ENCODE peak calls at places on chromosomes 4 and X, in seven cellular contexts. G is stomach, W is spleen, V is transverse colon, A is MM.1S, P is kidney epithelial cell, L is cardiac muscle cell. S is an unnamed sample.

GRCh38 chrX:49041683-49042529 is 1.3 kb downstream of the TFE3 start:
- DNase-seq in G (no peak), W (no peak), L (no peak), A (no peak), V (no peak), P (no peak), S (no peak)

GRCh38 chr4:130632731-130633604 is 1537.0 kb downstream of the C4orf33 start:
- DNase-seq in G (no peak), L (no peak), A (no peak), P (peak; percentile 37), V (no peak), W (no peak), S (no peak)

GRCh38 chr4:153127773-153128494 is 76.3 kb upstream of the TRIM2 start:
- DNase-seq in V (peak; percentile 88), A (peak; percentile 85), P (no peak), G (peak; percentile 92), L (peak; percentile 91), W (peak; percentile 93), S (no peak)

GRCh38 chrX:145865082-145865481 is 47.5 kb downstream of the SLITRK2 start:
- DNase-seq in P (peak; percentile 4), G (no peak), V (no peak), W (no peak), L (no peak), A (no peak), S (no peak)

GRCh38 chr4:154399259-154399974 is 92.2 kb downstream of the DCHS2 start:
- DNase-seq in G (no peak), W (no peak), P (peak; percentile 10), A (no peak), L (peak; percentile 40), V (no peak), S (no peak)

GRCh38 chr4:868421-868820 is 42.5 kb upstream of the CPLX1 start:
- DNase-seq in V (no peak), G (no peak), A (no peak), L (no peak), W (no peak), P (no peak), S (no peak)

GRCh38 chr4:138639018-138639876 is 376.3 kb upstream of the NOCT start:
- DNase-seq in A (no peak), P (no peak), L (no peak), V (no peak), G (no peak), W (no peak), S (no peak)

GRCh38 chrX:110145854-110146253 is 142.9 kb downstream of the TMEM164 start:
- DNase-seq in W (no peak), A (peak; percentile 30), L (peak; percentile 41), P (no peak), V (no peak), G (no peak), S (no peak)

DNA sequence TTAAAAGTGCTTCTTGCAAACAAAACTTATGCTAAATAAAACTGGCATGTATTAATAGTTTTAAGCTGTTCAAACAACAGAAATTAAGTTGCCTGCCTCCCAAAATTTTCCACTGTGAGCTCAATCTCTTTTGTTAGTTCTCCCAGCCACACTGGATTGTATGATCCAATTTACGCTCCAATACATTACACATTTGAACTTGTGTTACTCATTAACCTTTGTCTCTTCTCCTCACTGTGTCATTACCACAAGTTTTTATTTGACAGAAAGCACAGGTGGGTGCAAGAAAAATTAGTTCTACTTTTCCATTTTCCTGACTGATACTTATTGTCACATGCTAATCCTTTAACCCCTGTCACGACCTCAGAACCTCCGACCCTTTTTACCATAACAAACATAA is 55.5 kb downstream of the SHISA3 start:
- DNase-seq in W (no peak), L (no peak), G (no peak), V (no peak), A (no peak), P (peak; percentile 18), S (no peak)
- H3K4me3 ChIP-seq in W (no peak overlapping the region), L (no peak overlapping the region), G (no peak overlapping the region), V (no peak overlapping the region), A (no peak overlapping the region), P (no peak overlapping the region), S (no peak overlapping the region)

GRCh38 chr4:183008492-183008891 is 90.6 kb upstream of the WWC2 start:
- DNase-seq in G (no peak), A (no peak), W (no peak), V (no peak), L (no peak), P (no peak), S (no peak)
- TF ChIP-seq CTCF in G (no peak), A (no peak), W (no peak), V (no peak), L (no peak), P (peak; percentile 11), S (no peak)

GRCh38 chr4:149911371-149911770 is 95.7 kb upstream of the IQCM start:
- DNase-seq in V (no peak), A (no peak), L (no peak), P (no peak), G (no peak), W (no peak), S (no peak)
- H3K4me3 ChIP-seq in V (no peak overlapping the region), A (no peak overlapping the region), L (no peak overlapping the region), P (no peak overlapping the region), G (no peak overlapping the region), W (no peak overlapping the region), S (no peak overlapping the region)

DNA sequence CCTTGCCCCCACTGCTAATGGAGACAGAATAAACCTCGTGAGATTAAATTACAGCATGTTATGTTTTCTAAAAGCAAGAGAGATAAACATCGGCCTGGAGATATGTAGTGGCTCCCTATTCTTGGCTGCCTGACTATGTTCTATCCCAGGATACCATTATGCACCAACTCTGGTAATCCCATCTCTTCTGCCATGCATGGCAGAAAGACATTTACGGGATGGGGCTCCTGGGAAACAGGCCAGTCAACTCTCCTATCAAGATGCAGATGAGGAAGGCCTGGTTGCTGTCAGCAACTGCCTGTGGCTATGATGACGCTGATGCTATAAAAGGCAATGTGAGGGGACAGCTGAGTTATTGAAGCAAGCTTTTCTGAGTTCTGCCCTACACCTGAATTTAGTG is 166.2 kb upstream of the VCX3A start:
- DNase-seq in P (no peak), W (no peak), G (no peak), V (no peak), L (no peak), A (no peak), S (no peak)
- TF ChIP-seq CTCF in P (no peak), W (no peak), G (no peak), V (no peak), L (no peak), A (no peak), S (no peak)

GRCh38 chr4:155950461-155950860 is 3.2 kb downstream of the CTSO start:
- DNase-seq in V (no peak), A (no peak), L (no peak), G (no peak), P (no peak), W (no peak), S (no peak)
- H3K4me3 ChIP-seq in V (no peak overlapping the region), A (no peak overlapping the region), L (no peak overlapping the region), G (no peak overlapping the region), P (no peak overlapping the region), W (no peak overlapping the region), S (no peak overlapping the region)

DNA sequence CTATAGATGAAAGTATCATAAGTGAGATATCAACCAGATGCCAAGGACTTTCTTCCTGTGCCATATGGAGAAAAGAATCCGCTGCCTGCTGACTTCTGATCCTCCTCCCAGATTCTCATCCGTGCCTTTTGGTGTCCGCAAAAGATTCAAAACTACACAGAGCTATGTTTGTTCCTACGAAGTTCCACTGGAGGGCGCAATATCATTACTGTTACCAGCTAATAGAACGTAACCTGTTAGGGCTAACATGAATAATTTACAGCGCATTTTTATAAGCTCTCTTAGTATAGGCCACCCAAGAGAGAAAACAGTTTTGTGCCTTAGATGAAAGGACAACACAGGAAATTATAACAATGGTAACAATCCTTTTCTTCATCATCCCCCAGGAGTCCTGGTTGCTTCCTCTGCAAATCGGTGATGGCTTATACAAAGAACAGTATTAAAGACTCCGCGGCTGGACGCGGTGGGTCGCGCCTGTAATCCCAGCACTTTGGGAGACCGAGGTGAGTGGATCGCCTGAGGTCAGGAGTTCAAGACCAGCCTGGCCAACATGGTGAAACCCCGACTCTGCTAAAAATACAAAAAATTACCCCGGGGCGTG is 22.8 kb upstream of the CENPVL3 start:
- DNase-seq in W (no peak), P (peak; percentile 1), G (no peak), A (peak; percentile 32), V (no peak), L (peak; percentile 63), S (peak; percentile 9)
- TF ChIP-seq CTCF in W (peak; percentile 21), P (peak; percentile 44), G (no peak), A (peak; percentile 43), V (peak; percentile 37), L (peak; percentile 51), S (no peak)

GRCh38 chr4:87236851-87237250 is 16.4 kb upstream of the KLHL8 start:
- DNase-seq in V (no peak), L (no peak), P (no peak), A (no peak), W (no peak), G (no peak), S (no peak)
- H3K4me3 ChIP-seq in V (no peak overlapping the region), L (no peak overlapping the region), P (no peak overlapping the region), A (no peak overlapping the region), W (no peak overlapping the region), G (no peak overlapping the region), S (no peak overlapping the region)